ENCODE peak calls at places on chromosomes 7 and 10, in four cellular contexts. One of them, this sample, is unnamed.

GRCh38 chr7:2754912-2755311 is 66.9 kb downstream of the AMZ1 start:
- DNase-seq in lower lobe of right lung: no peak
- DNase-seq in brain microvascular endothelial cell: no peak
- DNase-seq in BJ: no peak
- DNase-seq in this sample: no peak

GRCh38 chr10:43965918-43966570 is 317.4 kb upstream of the ZNF32 start:
- DNase-seq in lower lobe of right lung: no peak
- DNase-seq in brain microvascular endothelial cell: no peak
- DNase-seq in BJ: no peak
- DNase-seq in this sample: no peak

GRCh38 chr10:20007426-20007825 is 191.2 kb downstream of the PLXDC2 start:
- DNase-seq in lower lobe of right lung: no peak
- DNase-seq in brain microvascular endothelial cell: peak
- DNase-seq in BJ: no peak
- DNase-seq in this sample: no peak

GRCh38 chr10:53771701-53772100 is 999.1 kb upstream of the MBL2 start:
- DNase-seq in lower lobe of right lung: no peak
- DNase-seq in brain microvascular endothelial cell: no peak
- DNase-seq in BJ: no peak
- DNase-seq in this sample: no peak

GRCh38 chr10:122326385-122326784 is 48.1 kb upstream of the PLEKHA1 start:
- DNase-seq in lower lobe of right lung: no peak
- DNase-seq in brain microvascular endothelial cell: no peak
- DNase-seq in BJ: no peak
- DNase-seq in this sample: no peak

GRCh38 chr7:151117565-151117964 is 31.3 kb downstream of the AGAP3 start:
- DNase-seq in lower lobe of right lung: peak
- DNase-seq in brain microvascular endothelial cell: no peak
- DNase-seq in BJ: no peak
- DNase-seq in this sample: no peak

GRCh38 chr7:84188811-84189405 is 5.7 kb downstream of the SEMA3A start:
- DNase-seq in lower lobe of right lung: no peak
- DNase-seq in brain microvascular endothelial cell: no peak
- DNase-seq in BJ: no peak
- DNase-seq in this sample: peak

GRCh38 chr10:103282961-103283360 is 6.0 kb downstream of the INA start:
- DNase-seq in lower lobe of right lung: no peak
- DNase-seq in brain microvascular endothelial cell: no peak
- DNase-seq in BJ: no peak
- DNase-seq in this sample: no peak

GRCh38 chr7:156832195-156832877 is 60.6 kb downstream of the LMBR1 start:
- DNase-seq in lower lobe of right lung: no peak
- DNase-seq in brain microvascular endothelial cell: no peak
- DNase-seq in BJ: no peak
- DNase-seq in this sample: no peak

GRCh38 chr10:8967004-8967530 is 912.6 kb downstream of the GATA3 start:
- DNase-seq in lower lobe of right lung: no peak
- DNase-seq in brain microvascular endothelial cell: no peak
- DNase-seq in BJ: no peak
- DNase-seq in this sample: no peak

GRCh38 chr7:123748734-123749536 is at the start of gene WASL:
- DNase-seq in lower lobe of right lung: peak
- DNase-seq in brain microvascular endothelial cell: peak
- DNase-seq in BJ: peak
- DNase-seq in this sample: peak

GRCh38 chr7:123747089-123747488 is 1.7 kb downstream of the WASL start:
- DNase-seq in lower lobe of right lung: no peak
- DNase-seq in brain microvascular endothelial cell: no peak
- DNase-seq in BJ: no peak
- DNase-seq in this sample: no peak

GRCh38 chr7:123749537-123749857 is 694 bp upstream of the WASL start:
- DNase-seq in lower lobe of right lung: peak
- DNase-seq in brain microvascular endothelial cell: peak
- DNase-seq in BJ: no peak
- DNase-seq in this sample: peak

GRCh38 chr7:123747620-123748141 is 1.1 kb downstream of the WASL start:
- DNase-seq in lower lobe of right lung: peak
- DNase-seq in brain microvascular endothelial cell: peak
- DNase-seq in BJ: no peak
- DNase-seq in this sample: peak

GRCh38 chr7:123748171-123748733 is 551 bp downstream of the WASL start:
- DNase-seq in lower lobe of right lung: peak
- DNase-seq in brain microvascular endothelial cell: peak
- DNase-seq in BJ: no peak
- DNase-seq in this sample: peak
- TF ChIP-seq CTCF in lower lobe of right lung: no peak
- TF ChIP-seq CTCF in brain microvascular endothelial cell: peak
- TF ChIP-seq CTCF in BJ: no peak
- TF ChIP-seq CTCF in this sample: no peak

DNA sequence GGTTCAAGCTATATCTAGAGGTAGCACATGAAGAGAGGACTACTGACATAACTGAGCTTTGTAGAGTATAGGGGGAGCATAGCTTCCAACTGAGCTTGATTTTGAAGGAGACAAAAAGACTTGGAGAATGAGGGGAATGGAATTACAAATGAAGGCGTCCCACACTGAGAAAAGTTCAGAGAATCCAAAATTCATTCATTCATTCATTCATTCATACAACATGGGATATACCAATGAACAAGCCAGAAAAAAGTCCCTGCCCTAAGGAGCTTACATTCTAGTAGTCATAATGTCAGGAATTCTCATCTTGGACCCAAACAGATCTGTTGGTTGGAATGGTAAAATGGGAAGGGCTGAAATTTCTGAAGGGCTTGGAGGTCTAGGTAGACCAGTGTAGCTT is 62.0 kb downstream of the ENTPD1 start:
- DNase-seq in lower lobe of right lung: no peak
- DNase-seq in brain microvascular endothelial cell: no peak
- DNase-seq in BJ: no peak
- DNase-seq in this sample: no peak
- H3K4me3 ChIP-seq in lower lobe of right lung: no peak
- H3K4me3 ChIP-seq in brain microvascular endothelial cell: no peak
- H3K4me3 ChIP-seq in BJ: no peak
- H3K4me3 ChIP-seq in this sample: no peak

DNA sequence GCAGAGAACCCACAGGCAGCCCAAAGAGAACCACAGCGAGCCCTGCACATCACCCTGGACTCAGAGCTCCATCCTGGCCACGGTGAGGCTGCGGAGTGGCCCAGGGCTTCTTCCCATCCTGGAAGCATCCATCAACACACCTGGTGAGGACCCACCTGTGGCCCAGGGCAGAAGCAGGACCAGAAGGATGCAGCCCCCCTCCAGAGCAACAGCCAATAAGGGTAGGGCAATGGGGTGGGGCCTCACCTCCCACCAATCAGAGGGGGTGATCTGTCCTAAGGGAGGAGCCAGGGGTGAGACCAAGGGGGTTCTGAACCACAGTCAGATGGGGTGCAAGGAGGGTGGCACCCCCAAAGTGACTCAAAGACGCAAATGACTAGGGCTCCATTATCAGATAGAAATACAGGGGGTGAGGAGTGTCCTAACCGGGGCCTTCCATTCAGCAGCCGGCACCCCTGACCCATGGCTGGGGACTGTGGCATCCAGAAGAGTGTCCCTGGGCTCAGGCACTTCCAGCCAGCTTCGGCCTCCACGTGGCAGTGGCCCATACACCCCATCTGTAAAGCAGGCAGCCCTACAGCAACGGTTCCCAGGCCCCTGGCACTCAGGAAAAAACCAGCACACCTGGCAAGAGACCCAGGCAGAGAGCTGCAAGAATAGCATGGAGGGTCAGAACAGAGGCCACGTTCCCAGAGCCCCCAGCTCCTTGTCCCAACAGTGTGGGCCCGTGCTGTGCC is 36.9 kb downstream of the STK32C start:
- DNase-seq in lower lobe of right lung: peak
- DNase-seq in brain microvascular endothelial cell: no peak
- DNase-seq in BJ: no peak
- DNase-seq in this sample: no peak
- TF ChIP-seq CTCF in lower lobe of right lung: no peak
- TF ChIP-seq CTCF in brain microvascular endothelial cell: no peak
- TF ChIP-seq CTCF in BJ: no peak
- TF ChIP-seq CTCF in this sample: no peak

GRCh38 chr7:27197137-27198042 is 2.5 kb downstream of the HOXA13 start:
- DNase-seq in lower lobe of right lung: no peak
- DNase-seq in brain microvascular endothelial cell: no peak
- DNase-seq in BJ: no peak
- DNase-seq in this sample: no peak
- H3K4me3 ChIP-seq in lower lobe of right lung: no peak
- H3K4me3 ChIP-seq in brain microvascular endothelial cell: no peak
- H3K4me3 ChIP-seq in BJ: peak
- H3K4me3 ChIP-seq in this sample: no peak

GRCh38 chr7:14305233-14305866 is 315.9 kb upstream of the ETV1 start:
- DNase-seq in lower lobe of right lung: no peak
- DNase-seq in brain microvascular endothelial cell: no peak
- DNase-seq in BJ: no peak
- DNase-seq in this sample: peak
- TF ChIP-seq CTCF in lower lobe of right lung: no peak
- TF ChIP-seq CTCF in brain microvascular endothelial cell: no peak
- TF ChIP-seq CTCF in BJ: no peak
- TF ChIP-seq CTCF in this sample: no peak

DNA sequence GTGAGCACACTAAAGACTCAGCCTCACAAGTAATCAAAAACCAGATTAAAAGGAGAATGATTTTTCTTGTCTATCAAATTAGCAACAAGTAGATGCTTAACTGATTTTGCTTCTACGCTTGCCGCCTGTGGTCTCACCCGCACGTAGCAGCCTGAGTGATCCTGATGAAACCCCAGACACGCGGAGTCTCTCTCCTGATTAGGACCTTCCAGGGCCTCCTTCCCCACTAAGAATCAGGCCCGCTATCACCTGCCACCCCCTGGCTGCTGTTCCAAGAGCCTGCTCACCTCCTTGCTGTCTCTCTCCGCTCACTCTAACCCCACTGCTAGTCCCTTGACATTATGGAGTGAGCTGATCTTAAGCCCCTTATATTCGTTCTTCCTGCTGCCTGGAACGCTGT is 325.9 kb upstream of the NRP1 start:
- DNase-seq in lower lobe of right lung: no peak
- DNase-seq in brain microvascular endothelial cell: no peak
- DNase-seq in BJ: no peak
- DNase-seq in this sample: no peak
- H3K4me3 ChIP-seq in lower lobe of right lung: no peak
- H3K4me3 ChIP-seq in brain microvascular endothelial cell: no peak
- H3K4me3 ChIP-seq in BJ: no peak
- H3K4me3 ChIP-seq in this sample: no peak

DNA sequence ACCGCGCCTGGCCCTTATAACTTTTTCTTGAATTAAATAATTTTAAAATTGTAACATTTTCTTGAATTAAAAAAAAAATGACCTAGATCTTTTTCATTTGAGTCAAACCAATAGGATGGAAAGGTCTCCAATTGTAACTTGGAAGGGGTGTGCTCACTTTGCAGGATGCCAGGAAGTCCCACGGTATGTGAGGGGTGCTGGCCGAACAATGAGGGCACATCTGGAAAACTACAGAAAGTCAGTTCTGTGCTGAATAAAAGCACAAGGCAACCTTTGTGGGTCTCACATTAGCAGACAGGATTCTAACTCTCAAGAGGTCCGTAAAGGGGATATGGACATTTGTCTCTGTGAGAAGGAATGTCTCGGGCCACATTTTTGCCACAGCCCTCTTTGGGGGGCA is 52.8 kb upstream of the PDLIM1 start:
- DNase-seq in lower lobe of right lung: no peak
- DNase-seq in brain microvascular endothelial cell: no peak
- DNase-seq in BJ: no peak
- DNase-seq in this sample: no peak
- TF ChIP-seq CTCF in lower lobe of right lung: no peak
- TF ChIP-seq CTCF in brain microvascular endothelial cell: no peak
- TF ChIP-seq CTCF in BJ: no peak
- TF ChIP-seq CTCF in this sample: no peak

GRCh38 chr7:133252506-133252857 is 396 bp upstream of the EXOC4 start:
- DNase-seq in lower lobe of right lung: no peak
- DNase-seq in brain microvascular endothelial cell: no peak
- DNase-seq in BJ: no peak
- DNase-seq in this sample: no peak
- H3K4me3 ChIP-seq in lower lobe of right lung: no peak
- H3K4me3 ChIP-seq in brain microvascular endothelial cell: no peak
- H3K4me3 ChIP-seq in BJ: no peak
- H3K4me3 ChIP-seq in this sample: no peak

GRCh38 chr10:68331455-68332258 is at the start of gene HNRNPH3:
- DNase-seq in lower lobe of right lung: peak
- DNase-seq in brain microvascular endothelial cell: peak
- DNase-seq in BJ: peak
- DNase-seq in this sample: peak

GRCh38 chr10:68333452-68333851 is 724 bp upstream of the PBLD start:
- DNase-seq in lower lobe of right lung: no peak
- DNase-seq in brain microvascular endothelial cell: no peak
- DNase-seq in BJ: no peak
- DNase-seq in this sample: no peak

GRCh38 chr10:68330852-68331454 is 911 bp upstream of the HNRNPH3 start:
- DNase-seq in lower lobe of right lung: no peak
- DNase-seq in brain microvascular endothelial cell: no peak
- DNase-seq in BJ: no peak
- DNase-seq in this sample: peak

GRCh38 chr10:68333058-68333395 is 299 bp upstream of the PBLD start:
- DNase-seq in lower lobe of right lung: no peak
- DNase-seq in brain microvascular endothelial cell: peak
- DNase-seq in BJ: no peak
- DNase-seq in this sample: peak

DNA sequence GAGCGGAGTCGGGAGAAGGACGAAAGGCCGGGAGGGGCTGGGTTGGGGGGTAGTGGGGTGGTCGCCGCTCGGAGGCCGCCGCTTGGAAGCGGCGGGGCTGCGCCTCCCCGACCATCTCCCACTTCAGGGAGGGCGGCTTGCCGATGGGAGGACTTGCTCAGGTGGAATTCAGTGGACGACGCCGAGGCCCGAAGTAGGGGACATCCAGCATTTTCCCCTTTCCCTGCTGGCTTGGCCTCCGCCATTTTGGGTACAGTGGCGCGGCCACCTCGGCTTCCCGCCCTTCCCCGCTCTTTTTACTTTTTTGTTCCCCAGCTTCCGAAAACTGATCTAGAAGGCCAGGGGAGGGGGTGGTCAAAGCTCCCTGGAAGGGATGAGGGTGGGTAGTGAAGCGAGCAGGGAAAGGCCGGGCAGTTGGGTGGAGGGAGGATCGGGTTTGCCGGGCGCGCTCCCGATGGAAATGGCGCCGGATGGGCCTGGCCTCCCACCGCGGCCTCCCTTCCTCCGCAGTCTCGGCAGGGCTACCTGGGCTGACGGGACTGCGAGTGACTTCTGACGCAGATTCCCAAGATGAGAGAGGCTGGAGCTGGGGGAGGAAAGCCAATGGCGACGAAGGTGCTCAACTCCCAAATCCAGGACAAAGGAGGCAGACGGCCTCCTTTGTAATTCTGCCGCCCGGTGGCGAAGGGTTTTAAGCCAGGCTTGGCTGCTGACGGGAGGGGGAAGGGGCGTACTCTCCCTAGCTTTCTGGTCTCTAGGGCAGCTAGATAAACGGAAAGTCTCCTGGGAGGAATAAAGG is at the start of gene PBLD:
- DNase-seq in lower lobe of right lung: peak
- DNase-seq in brain microvascular endothelial cell: peak
- DNase-seq in BJ: no peak
- DNase-seq in this sample: peak
- TF ChIP-seq CTCF in lower lobe of right lung: peak
- TF ChIP-seq CTCF in brain microvascular endothelial cell: peak
- TF ChIP-seq CTCF in BJ: peak
- TF ChIP-seq CTCF in this sample: peak

This sample was measured in cardiac fibroblast.